ENCODE peak calls at places on chromosomes 12 and 14, in nine cellular contexts. W is cerebellar cortex, U is EL, R is epithelial cell of esophagus, Z is left ventricle myocardium superior, C is activated T-cell treated with anti-CD3 and anti-CD28 coated beads for 1 hour, J is IMR-90, Y is choroid plexus epithelial cell, A is iris pigment epithelial cell. Q is an unnamed sample.

GRCh38 chr14:20610002-20610765 is 19.0 kb upstream of the RNASE12 start:
- DNase-seq in C (peak; percentile 59), Z (peak; percentile 86), Y (peak; percentile 81), A (peak; percentile 80), W (peak; percentile 90), R (peak; percentile 78), J (peak; percentile 82), U (peak; percentile 83), Q (peak; percentile 77)

GRCh38 chr12:96106137-96106536 is 70.8 kb upstream of the LTA4H start:
- DNase-seq in Z (no peak), W (no peak), Y (no peak), C (no peak), A (no peak), J (no peak), R (no peak), U (no peak), Q (no peak)

GRCh38 chr12:47837190-47838171 is 17.8 kb upstream of the HDAC7 start:
- DNase-seq in W (peak; percentile 88), Z (peak; percentile 74), Y (peak; percentile 79), A (peak; percentile 58), J (peak; percentile 68), U (peak; percentile 74), R (peak; percentile 81), C (peak; percentile 65), Q (peak; percentile 88)

GRCh38 chr12:48934312-48934706 is 9.0 kb upstream of the FKBP11 start:
- DNase-seq in W (no peak), R (no peak), C (no peak), U (no peak), J (no peak), Y (peak; percentile 23), A (no peak), Z (no peak), Q (peak; percentile 34)

GRCh38 chr14:91154851-91155625 is 41.2 kb downstream of the DGLUCY start:
- DNase-seq in U (peak; percentile 58), A (peak; percentile 81), Y (peak; percentile 26), J (peak; percentile 72), R (peak; percentile 74), Z (peak; percentile 62), W (no peak), C (no peak), Q (peak; percentile 87)

GRCh38 chr12:16603916-16604575 is 1.9 kb downstream of the LMO3 start:
- DNase-seq in Y (no peak), U (no peak), W (no peak), Z (no peak), J (no peak), A (no peak), C (no peak), R (no peak), Q (no peak)

GRCh38 chr12:49776858-49777257 is 35.5 kb downstream of the TMBIM6 start:
- DNase-seq in C (no peak), A (no peak), Y (no peak), U (no peak), R (peak; percentile 42), J (no peak), W (no peak), Z (no peak), Q (no peak)

GRCh38 chr12:14868916-14869315 is 16.7 kb downstream of the MGP start:
- DNase-seq in R (peak; percentile 9), J (peak; percentile 6), U (peak; percentile 25), A (peak; percentile 28), Z (no peak), Y (peak; percentile 18), W (no peak), C (no peak), Q (no peak)

GRCh38 chr12:2514038-2514340 is 280.8 kb upstream of the FKBP4 start:
- DNase-seq in J (no peak), A (no peak), R (no peak), U (no peak), Y (no peak), Z (no peak), W (no peak), C (no peak), Q (no peak)

GRCh38 chr12:87529386-87529785 is 499.8 kb downstream of the C12orf50 start:
- DNase-seq in C (no peak), W (no peak), A (no peak), Z (no peak), J (no peak), Y (no peak), R (no peak), U (no peak), Q (no peak)

GRCh38 chr14:57413849-57414248 is 23.5 kb downstream of the NAA30 start:
- DNase-seq in Z (no peak), W (no peak), Y (no peak), J (no peak), R (no peak), A (no peak), C (no peak), U (no peak), Q (no peak)

GRCh38 chr12:5964913-5965900 is 20.1 kb upstream of the ANO2 start:
- DNase-seq in U (no peak), A (no peak), Y (peak; percentile 42), J (no peak), R (peak; percentile 11), C (no peak), Z (no peak), W (no peak), Q (peak; percentile 55)

GRCh38 chr14:29927596-29928341 is at the start of gene PRKD1:
- DNase-seq in W (no peak), C (no peak), Y (peak; percentile 72), Z (peak; percentile 79), J (peak; percentile 62), U (peak; percentile 72), R (peak; percentile 30), A (peak; percentile 67), Q (peak; percentile 71)

GRCh38 chr14:64919215-64919614 is 5.0 kb downstream of the CHURC1 start:
- DNase-seq in R (no peak), Y (no peak), Z (no peak), C (no peak), J (no peak), U (no peak), A (no peak), W (no peak), Q (no peak)

GRCh38 chr12:2957816-2958431 is 1.3 kb upstream of the TEAD4 start:
- DNase-seq in W (no peak), C (no peak), R (peak; percentile 80), U (no peak), Y (peak; percentile 7), A (peak; percentile 17), J (no peak), Z (no peak), Q (peak; percentile 24)

GRCh38 chr14:55799523-55800095 is 219.6 kb downstream of the KTN1 start:
- DNase-seq in Z (no peak), U (no peak), J (no peak), Y (no peak), R (no peak), W (no peak), A (no peak), C (no peak), Q (no peak)

GRCh38 chr14:102071283-102071998 is 15.4 kb downstream of the HSP90AA1 start:
- DNase-seq in J (peak; percentile 81), U (peak; percentile 61), A (peak; percentile 35), Y (peak; percentile 41), W (no peak), C (no peak), Z (no peak), R (peak; percentile 56), Q (peak; percentile 39)

GRCh38 chr14:103700753-103701490 is 14.3 kb downstream of the XRCC3 start:
- DNase-seq in A (no peak), R (no peak), W (no peak), Z (peak; percentile 59), C (no peak), J (no peak), Y (no peak), U (no peak), Q (no peak)

GRCh38 chr12:47095446-47096236 is 15.9 kb upstream of the AMIGO2 start:
- DNase-seq in J (peak; percentile 95), W (no peak), C (no peak), A (peak; percentile 88), R (peak; percentile 79), Y (peak; percentile 76), Z (no peak), U (peak; percentile 91), Q (no peak)

GRCh38 chr12:11953523-11953922 is 117.2 kb upstream of the BCL2L14 start:
- DNase-seq in U (no peak), R (no peak), C (no peak), J (no peak), W (no peak), A (no peak), Z (no peak), Y (no peak), Q (no peak)

GRCh38 chr12:88308825-88309224 is 166.7 kb downstream of the TMTC3 start:
- DNase-seq in J (peak; percentile 95), A (peak; percentile 95), Z (no peak), C (no peak), W (no peak), Y (peak; percentile 94), R (peak; percentile 78), U (peak; percentile 95), Q (peak; percentile 44)

GRCh38 chr14:74647834-74648361 is 35.9 kb upstream of the LTBP2 start:
- DNase-seq in U (peak; percentile 17), R (peak; percentile 75), J (no peak), Z (no peak), Y (peak; percentile 24), W (peak; percentile 52), C (no peak), A (no peak), Q (peak; percentile 26)

GRCh38 chr14:93958567-93959238 is 17.7 kb downstream of the ASB2 start:
- DNase-seq in J (no peak), Y (no peak), W (no peak), U (no peak), R (no peak), Z (no peak), C (no peak), A (no peak), Q (no peak)

GRCh38 chr12:66693901-66694513 is 15.1 kb upstream of the GRIP1 start:
- DNase-seq in U (peak; percentile 62), Y (peak; percentile 89), W (peak; percentile 56), R (peak; percentile 77), Z (no peak), C (no peak), J (peak; percentile 69), A (peak; percentile 76), Q (peak; percentile 82)

GRCh38 chr14:105867961-105868599 is 341.7 kb downstream of the TMEM121 start:
- DNase-seq in Y (no peak), J (no peak), R (no peak), U (no peak), W (no peak), A (no peak), Z (peak; percentile 16), C (no peak), Q (no peak)

GRCh38 chr12:46933947-46934346 is 108.2 kb upstream of the SLC38A4 start:
- DNase-seq in Y (peak; percentile 84), W (peak; percentile 33), U (peak; percentile 62), J (peak; percentile 77), R (peak; percentile 76), Z (no peak), A (peak; percentile 73), C (no peak), Q (peak; percentile 70)

GRCh38 chr12:57614178-57614947 is 3.1 kb downstream of the ARHGEF25 start:
- DNase-seq in Y (peak; percentile 54), W (peak; percentile 72), R (peak; percentile 38), A (peak; percentile 44), C (no peak), J (peak; percentile 15), U (peak; percentile 44), Z (peak; percentile 59), Q (peak; percentile 19)

GRCh38 chr12:20342111-20342510 is 26.2 kb upstream of the PDE3A start:
- DNase-seq in U (peak; percentile 96), Z (no peak), C (no peak), A (peak; percentile 58), R (no peak), J (peak; percentile 38), W (no peak), Y (peak; percentile 8), Q (no peak)

GRCh38 chr14:95320076-95320895 is 578 bp upstream of the CLMN start:
- DNase-seq in R (no peak), W (no peak), A (no peak), U (no peak), Z (peak; percentile 45), J (no peak), C (no peak), Y (no peak), Q (no peak)

GRCh38 chr12:29703528-29703927 is 80.2 kb downstream of the TMTC1 start:
- DNase-seq in U (no peak), Y (no peak), R (no peak), Z (no peak), J (no peak), C (no peak), W (no peak), A (no peak), Q (no peak)

GRCh38 chr12:131140697-131141096 is 187.0 kb downstream of the ADGRD1 start:
- DNase-seq in Y (no peak), J (no peak), A (no peak), R (no peak), W (no peak), U (no peak), C (no peak), Z (no peak), Q (no peak)